ENCODE peak calls at places on chromosomes 5 and 9, in nine cellular contexts. P, E, G, Q, F, R, J, V and H are unnamed samples.

GRCh38 chr9:92482336-92482735 is at the start of gene ASPN:
- DNase-seq in P (no peak), E (no peak), G (no peak), Q (no peak), F (peak), R (no peak), J (no peak), V (no peak), H (no peak)

GRCh38 chr5:139896718-139897117 is 101.1 kb downstream of the PSD2 start:
- DNase-seq in P (no peak), E (no peak), G (no peak), Q (no peak), F (no peak), R (no peak), J (no peak), V (no peak), H (no peak)

GRCh38 chr5:60652206-60652605 is 47.8 kb downstream of the DEPDC1B start:
- DNase-seq in P (no peak), E (no peak), G (no peak), Q (no peak), F (peak), R (no peak), J (peak), V (no peak), H (no peak)

GRCh38 chr5:99019812-99020697 is 91.2 kb upstream of the CHD1 start:
- DNase-seq in P (no peak), E (no peak), G (no peak), Q (peak), F (peak), R (no peak), J (no peak), V (no peak), H (peak)

GRCh38 chr9:3475300-3476020 is 50.3 kb downstream of the RFX3 start:
- DNase-seq in P (no peak), E (no peak), G (no peak), Q (no peak), F (no peak), R (no peak), J (no peak), V (no peak), H (no peak)

GRCh38 chr5:8825161-8825757 is 720.6 kb downstream of the SEMA5A start:
- DNase-seq in P (no peak), E (no peak), G (no peak), Q (no peak), F (peak), R (no peak), J (no peak), V (no peak), H (no peak)

GRCh38 chr5:147610798-147611197 is 100.9 kb upstream of the DPYSL3 start:
- DNase-seq in P (no peak), E (no peak), G (no peak), Q (no peak), F (no peak), R (no peak), J (no peak), V (no peak), H (no peak)

GRCh38 chr9:137062384-137062783 is 8.0 kb downstream of the SAPCD2 start:
- DNase-seq in P (no peak), E (no peak), G (no peak), Q (no peak), F (no peak), R (no peak), J (no peak), V (no peak), H (no peak)

GRCh38 chr9:2771661-2772060 is 54.4 kb downstream of the KCNV2 start:
- DNase-seq in P (no peak), E (no peak), G (no peak), Q (no peak), F (peak), R (no peak), J (no peak), V (no peak), H (no peak)

GRCh38 chr9:16315720-16316119 is 554.8 kb downstream of the BNC2 start:
- DNase-seq in P (no peak), E (no peak), G (no peak), Q (no peak), F (peak), R (no peak), J (no peak), V (no peak), H (no peak)

GRCh38 chr5:16411235-16411634 is 54.4 kb downstream of the ZNF622 start:
- DNase-seq in P (no peak), E (no peak), G (no peak), Q (no peak), F (no peak), R (no peak), J (no peak), V (no peak), H (no peak)

GRCh38 chr9:98491231-98491651 is 217.5 kb downstream of the GABBR2 start:
- DNase-seq in P (no peak), E (no peak), G (no peak), Q (no peak), F (no peak), R (no peak), J (no peak), V (no peak), H (no peak)

GRCh38 chr5:177105546-177106476 is 19.1 kb downstream of the FGFR4 start:
- DNase-seq in P (no peak), E (no peak), G (no peak), Q (no peak), F (no peak), R (no peak), J (no peak), V (no peak), H (no peak)

GRCh38 chr9:8366161-8366926 is 566.8 kb upstream of the DMAC1 start:
- DNase-seq in P (no peak), E (no peak), G (no peak), Q (no peak), F (peak), R (no peak), J (no peak), V (peak), H (no peak)

GRCh38 chr5:98307811-98308210 is 465.7 kb upstream of the RGMB start:
- DNase-seq in P (no peak), E (no peak), G (no peak), Q (no peak), F (peak), R (no peak), J (no peak), V (no peak), H (no peak)

GRCh38 chr5:168530751-168531150 is 1.6 kb downstream of the FBLL1 start:
- DNase-seq in P (no peak), E (no peak), G (no peak), Q (no peak), F (no peak), R (no peak), J (no peak), V (no peak), H (no peak)

GRCh38 chr9:99414321-99414720 is 192.2 kb downstream of the SEC61B start:
- DNase-seq in P (no peak), E (no peak), G (no peak), Q (no peak), F (peak), R (no peak), J (no peak), V (no peak), H (no peak)

GRCh38 chr9:38120961-38121360 is 51.9 kb upstream of the SHB start:
- DNase-seq in P (no peak), E (no peak), G (no peak), Q (no peak), F (no peak), R (no peak), J (no peak), V (no peak), H (no peak)

GRCh38 chr9:85716031-85716877 is 25.5 kb downstream of the AGTPBP1 start:
- DNase-seq in P (no peak), E (no peak), G (no peak), Q (no peak), F (no peak), R (no peak), J (peak), V (no peak), H (no peak)

GRCh38 chr9:120383999-120384924 is 195.7 kb downstream of the CDK5RAP2 start:
- DNase-seq in P (peak), E (no peak), G (no peak), Q (no peak), F (peak), R (peak), J (no peak), V (no peak), H (peak)

GRCh38 chr5:110288766-110289165 is 437.7 kb downstream of the TMEM232 start:
- DNase-seq in P (no peak), E (no peak), G (no peak), Q (no peak), F (peak), R (no peak), J (no peak), V (no peak), H (no peak)

GRCh38 chr9:110984890-110985437 is 53.3 kb downstream of the LPAR1 start:
- DNase-seq in P (no peak), E (no peak), G (no peak), Q (no peak), F (no peak), R (no peak), J (no peak), V (no peak), H (no peak)

GRCh38 chr5:68242743-68243142 is 27.2 kb downstream of the PIK3R1 start:
- DNase-seq in P (no peak), E (no peak), G (no peak), Q (no peak), F (peak), R (no peak), J (no peak), V (no peak), H (no peak)

GRCh38 chr9:71079451-71079850 is 42.0 kb downstream of the TRPM3 start:
- DNase-seq in P (no peak), E (no peak), G (no peak), Q (no peak), F (peak), R (no peak), J (no peak), V (no peak), H (no peak)